ENCODE peak calls at places on chromosomes 3 and 15, in six cellular contexts. One of them, this sample, is unnamed.

GRCh38 chr3:123802007-123802630 is 82.0 kb downstream of the MYLK start:
- DNase-seq in naive B cell: no peak
- DNase-seq in fibroblast of lung: no peak
- DNase-seq in activated CD4-positive, alpha-beta T cell treated with anti-CD3 and anti-CD28 coated beads for 4 hours: no peak
- DNase-seq in GOT3: no peak
- DNase-seq in WTC11: no peak
- DNase-seq in this sample: no peak

GRCh38 chr3:185631508-185632206 is 45.6 kb downstream of the SENP2 start:
- DNase-seq in naive B cell: no peak
- DNase-seq in fibroblast of lung: peak
- DNase-seq in activated CD4-positive, alpha-beta T cell treated with anti-CD3 and anti-CD28 coated beads for 4 hours: no peak
- DNase-seq in GOT3: no peak
- DNase-seq in WTC11: no peak
- DNase-seq in this sample: no peak

GRCh38 chr3:185250247-185250646 is 3.6 kb downstream of the EHHADH start:
- DNase-seq in naive B cell: no peak
- DNase-seq in fibroblast of lung: no peak
- DNase-seq in activated CD4-positive, alpha-beta T cell treated with anti-CD3 and anti-CD28 coated beads for 4 hours: no peak
- DNase-seq in GOT3: no peak
- DNase-seq in WTC11: no peak
- DNase-seq in this sample: peak

GRCh38 chr3:53255360-53255774 is 455 bp downstream of the TKT start:
- DNase-seq in naive B cell: peak
- DNase-seq in fibroblast of lung: no peak
- DNase-seq in activated CD4-positive, alpha-beta T cell treated with anti-CD3 and anti-CD28 coated beads for 4 hours: peak
- DNase-seq in GOT3: no peak
- DNase-seq in WTC11: no peak
- DNase-seq in this sample: no peak

GRCh38 chr3:33317963-33318708 is 40.9 kb downstream of the FBXL2 start:
- DNase-seq in naive B cell: no peak
- DNase-seq in fibroblast of lung: no peak
- DNase-seq in activated CD4-positive, alpha-beta T cell treated with anti-CD3 and anti-CD28 coated beads for 4 hours: no peak
- DNase-seq in GOT3: no peak
- DNase-seq in WTC11: no peak
- DNase-seq in this sample: no peak

GRCh38 chr3:194880940-194881925 is 195.6 kb downstream of the FAM43A start:
- DNase-seq in naive B cell: no peak
- DNase-seq in fibroblast of lung: no peak
- DNase-seq in activated CD4-positive, alpha-beta T cell treated with anti-CD3 and anti-CD28 coated beads for 4 hours: no peak
- DNase-seq in GOT3: no peak
- DNase-seq in WTC11: no peak
- DNase-seq in this sample: no peak

GRCh38 chr3:154112146-154112545 is 9.0 kb upstream of the ARHGEF26 start:
- DNase-seq in naive B cell: no peak
- DNase-seq in fibroblast of lung: no peak
- DNase-seq in activated CD4-positive, alpha-beta T cell treated with anti-CD3 and anti-CD28 coated beads for 4 hours: no peak
- DNase-seq in GOT3: no peak
- DNase-seq in WTC11: no peak
- DNase-seq in this sample: no peak

GRCh38 chr3:146493221-146493620 is 23.9 kb upstream of the PLSCR2 start:
- DNase-seq in naive B cell: no peak
- DNase-seq in fibroblast of lung: peak
- DNase-seq in activated CD4-positive, alpha-beta T cell treated with anti-CD3 and anti-CD28 coated beads for 4 hours: no peak
- DNase-seq in GOT3: no peak
- DNase-seq in WTC11: no peak
- DNase-seq in this sample: peak

GRCh38 chr15:74983725-74984231 is 11.6 kb upstream of the SCAMP5 start:
- DNase-seq in naive B cell: no peak
- DNase-seq in fibroblast of lung: no peak
- DNase-seq in activated CD4-positive, alpha-beta T cell treated with anti-CD3 and anti-CD28 coated beads for 4 hours: peak
- DNase-seq in GOT3: no peak
- DNase-seq in WTC11: no peak
- DNase-seq in this sample: no peak

GRCh38 chr3:25854635-25855034 is 64.7 kb downstream of the OXSM start:
- DNase-seq in naive B cell: no peak
- DNase-seq in fibroblast of lung: peak
- DNase-seq in activated CD4-positive, alpha-beta T cell treated with anti-CD3 and anti-CD28 coated beads for 4 hours: no peak
- DNase-seq in GOT3: no peak
- DNase-seq in WTC11: no peak
- DNase-seq in this sample: peak

GRCh38 chr3:24521306-24522154 is 26.9 kb upstream of the THRB start:
- DNase-seq in naive B cell: peak
- DNase-seq in fibroblast of lung: peak
- DNase-seq in activated CD4-positive, alpha-beta T cell treated with anti-CD3 and anti-CD28 coated beads for 4 hours: no peak
- DNase-seq in GOT3: no peak
- DNase-seq in WTC11: peak
- DNase-seq in this sample: no peak

GRCh38 chr15:68031406-68031805 is 22.7 kb upstream of the PIAS1 start:
- DNase-seq in naive B cell: no peak
- DNase-seq in fibroblast of lung: peak
- DNase-seq in activated CD4-positive, alpha-beta T cell treated with anti-CD3 and anti-CD28 coated beads for 4 hours: no peak
- DNase-seq in GOT3: no peak
- DNase-seq in WTC11: no peak
- DNase-seq in this sample: no peak

GRCh38 chr3:58535531-58536500 is 1.2 kb downstream of the ACOX2 start:
- DNase-seq in naive B cell: no peak
- DNase-seq in fibroblast of lung: no peak
- DNase-seq in activated CD4-positive, alpha-beta T cell treated with anti-CD3 and anti-CD28 coated beads for 4 hours: no peak
- DNase-seq in GOT3: no peak
- DNase-seq in WTC11: no peak
- DNase-seq in this sample: no peak

GRCh38 chr3:32155117-32155516 is 48.7 kb downstream of the GPD1L start:
- DNase-seq in naive B cell: no peak
- DNase-seq in fibroblast of lung: no peak
- DNase-seq in activated CD4-positive, alpha-beta T cell treated with anti-CD3 and anti-CD28 coated beads for 4 hours: no peak
- DNase-seq in GOT3: no peak
- DNase-seq in WTC11: no peak
- DNase-seq in this sample: no peak

GRCh38 chr3:152818027-152818426 is 16.9 kb upstream of the P2RY1 start:
- DNase-seq in naive B cell: no peak
- DNase-seq in fibroblast of lung: no peak
- DNase-seq in activated CD4-positive, alpha-beta T cell treated with anti-CD3 and anti-CD28 coated beads for 4 hours: no peak
- DNase-seq in GOT3: no peak
- DNase-seq in WTC11: no peak
- DNase-seq in this sample: no peak

GRCh38 chr3:56737001-56737400 is 53.9 kb upstream of the TASOR start:
- DNase-seq in naive B cell: no peak
- DNase-seq in fibroblast of lung: no peak
- DNase-seq in activated CD4-positive, alpha-beta T cell treated with anti-CD3 and anti-CD28 coated beads for 4 hours: no peak
- DNase-seq in GOT3: no peak
- DNase-seq in WTC11: no peak
- DNase-seq in this sample: no peak

GRCh38 chr3:140859592-140860336 is 81.9 kb upstream of the SLC25A36 start:
- DNase-seq in naive B cell: no peak
- DNase-seq in fibroblast of lung: no peak
- DNase-seq in activated CD4-positive, alpha-beta T cell treated with anti-CD3 and anti-CD28 coated beads for 4 hours: no peak
- DNase-seq in GOT3: no peak
- DNase-seq in WTC11: no peak
- DNase-seq in this sample: no peak

GRCh38 chr3:140568842-140569520 is 108.9 kb upstream of the TRIM42 start:
- DNase-seq in naive B cell: no peak
- DNase-seq in fibroblast of lung: no peak
- DNase-seq in activated CD4-positive, alpha-beta T cell treated with anti-CD3 and anti-CD28 coated beads for 4 hours: no peak
- DNase-seq in GOT3: no peak
- DNase-seq in WTC11: no peak
- DNase-seq in this sample: no peak

GRCh38 chr15:78810003-78810376 is 1.3 kb downstream of the ADAMTS7 start:
- DNase-seq in naive B cell: no peak
- DNase-seq in fibroblast of lung: no peak
- DNase-seq in activated CD4-positive, alpha-beta T cell treated with anti-CD3 and anti-CD28 coated beads for 4 hours: no peak
- DNase-seq in GOT3: no peak
- DNase-seq in WTC11: no peak
- DNase-seq in this sample: no peak

GRCh38 chr3:143337387-143337786 is 217.8 kb downstream of the CHST2 start:
- DNase-seq in naive B cell: no peak
- DNase-seq in fibroblast of lung: no peak
- DNase-seq in activated CD4-positive, alpha-beta T cell treated with anti-CD3 and anti-CD28 coated beads for 4 hours: no peak
- DNase-seq in GOT3: no peak
- DNase-seq in WTC11: no peak
- DNase-seq in this sample: no peak

GRCh38 chr3:70889162-70890045 is 577.0 kb upstream of the MDFIC2 start:
- DNase-seq in naive B cell: no peak
- DNase-seq in fibroblast of lung: peak
- DNase-seq in activated CD4-positive, alpha-beta T cell treated with anti-CD3 and anti-CD28 coated beads for 4 hours: no peak
- DNase-seq in GOT3: no peak
- DNase-seq in WTC11: no peak
- DNase-seq in this sample: no peak

GRCh38 chr3:113910966-113911365 is 36.8 kb upstream of the ZDHHC23 start:
- DNase-seq in naive B cell: no peak
- DNase-seq in fibroblast of lung: no peak
- DNase-seq in activated CD4-positive, alpha-beta T cell treated with anti-CD3 and anti-CD28 coated beads for 4 hours: no peak
- DNase-seq in GOT3: no peak
- DNase-seq in WTC11: no peak
- DNase-seq in this sample: no peak

GRCh38 chr3:30131171-30131570 is 475.2 kb upstream of the TGFBR2 start:
- DNase-seq in naive B cell: no peak
- DNase-seq in fibroblast of lung: no peak
- DNase-seq in activated CD4-positive, alpha-beta T cell treated with anti-CD3 and anti-CD28 coated beads for 4 hours: no peak
- DNase-seq in GOT3: no peak
- DNase-seq in WTC11: no peak
- DNase-seq in this sample: no peak

GRCh38 chr15:59657635-59658125 is 365 bp upstream of the GTF2A2 start:
- DNase-seq in naive B cell: no peak
- DNase-seq in fibroblast of lung: no peak
- DNase-seq in activated CD4-positive, alpha-beta T cell treated with anti-CD3 and anti-CD28 coated beads for 4 hours: peak
- DNase-seq in GOT3: no peak
- DNase-seq in WTC11: no peak
- DNase-seq in this sample: no peak

GRCh38 chr15:71791975-71792374 is 18.4 kb upstream of the NR2E3 start:
- DNase-seq in naive B cell: no peak
- DNase-seq in fibroblast of lung: no peak
- DNase-seq in activated CD4-positive, alpha-beta T cell treated with anti-CD3 and anti-CD28 coated beads for 4 hours: no peak
- DNase-seq in GOT3: no peak
- DNase-seq in WTC11: no peak
- DNase-seq in this sample: no peak

This sample was measured in retinal pigment epithelial cell.